ENCODE peak calls at places on chromosomes 16 and 17, in six cellular contexts. W is NCI-H2081 treated with DMSO at 0.1 percent for 48 hours; J is IMR-90; B is adipocyte; K is activated naive CD8-positive, alpha-beta T cell treated with anti-CD3 and anti-CD28 coated beads for 36 hours; G is WERI-Rb-1. R is an unnamed sample.

GRCh38 chr17:9221231-9222180 is 200.2 kb downstream of the NTN1 start:
- DNase-seq in K (no peak), W (no peak), J (no peak), B (no peak), G (no peak), R (no peak)

GRCh38 chr17:10088444-10088843 is 110.0 kb downstream of the GAS7 start:
- DNase-seq in G (peak; percentile 10), B (no peak), J (no peak), W (no peak), K (no peak), R (no peak)

GRCh38 chr16:88069397-88070168 is 118.3 kb downstream of the BANP start:
- DNase-seq in B (no peak), J (no peak), G (no peak), W (no peak), K (no peak), R (no peak)

GRCh38 chr17:2482218-2482617 is 29.5 kb downstream of the METTL16 start:
- DNase-seq in W (no peak), G (no peak), J (no peak), K (no peak), B (no peak), R (no peak)

GRCh38 chr16:68978303-68978954 is 127.0 kb upstream of the HAS3 start:
- DNase-seq in J (peak; percentile 28), K (no peak), W (no peak), G (no peak), B (peak; percentile 41), R (no peak)

GRCh38 chr16:78126662-78127061 is 27.2 kb downstream of the WWOX start:
- DNase-seq in J (no peak), K (no peak), G (no peak), W (no peak), B (no peak), R (no peak)

GRCh38 chr17:7048968-7049367 is 5.1 kb upstream of the SLC16A11 start:
- DNase-seq in B (no peak), W (no peak), K (no peak), J (no peak), G (no peak), R (no peak)

GRCh38 chr17:57939797-57940196 is 15.4 kb downstream of the CUEDC1 start:
- DNase-seq in K (no peak), G (no peak), B (no peak), W (peak; percentile 53), J (no peak), R (no peak)

GRCh38 chr17:79930786-79931516 is 91.7 kb upstream of the CBX4 start:
- DNase-seq in G (no peak), B (no peak), K (no peak), J (no peak), W (no peak), R (no peak)

GRCh38 chr17:81027038-81027437 is 7.9 kb upstream of the BAIAP2 start:
- DNase-seq in K (no peak), W (no peak), B (no peak), G (no peak), J (no peak), R (no peak)

GRCh38 chr17:65750678-65751077 is 189.2 kb upstream of the AXIN2 start:
- DNase-seq in G (no peak), B (peak; percentile 80), K (peak; percentile 41), W (peak; percentile 56), J (peak; percentile 89), R (no peak)

GRCh38 chr17:82120148-82120547 is 22.1 kb upstream of the FASN start:
- DNase-seq in K (no peak), J (peak; percentile 69), W (no peak), B (peak; percentile 28), G (no peak), R (no peak)

GRCh38 chr17:78716814-78717393 is 65.2 kb downstream of the CYTH1 start:
- DNase-seq in W (no peak), G (peak; percentile 74), J (peak; percentile 22), B (peak; percentile 46), K (no peak), R (peak; percentile 93)

GRCh38 chr16:70661918-70662641 is 15.7 kb downstream of the IL34 start:
- DNase-seq in B (no peak), W (no peak), J (no peak), K (no peak), G (no peak), R (no peak)

GRCh38 chr17:73485130-73485529 is 159.1 kb downstream of the SDK2 start:
- DNase-seq in G (no peak), K (no peak), W (no peak), B (no peak), J (no peak), R (no peak)

GRCh38 chr16:10667239-10667638 is 27.5 kb downstream of the TEKT5 start:
- DNase-seq in B (no peak), J (no peak), W (no peak), G (no peak), K (no peak), R (no peak)

GRCh38 chr17:72349508-72350472 is 229.0 kb downstream of the SOX9 start:
- DNase-seq in K (no peak), G (no peak), W (no peak), J (no peak), B (no peak), R (peak; percentile 12)

GRCh38 chr17:40857535-40857934 is 9.5 kb downstream of the KRT12 start:
- DNase-seq in B (peak; percentile 77), G (no peak), K (no peak), W (no peak), J (peak; percentile 32), R (no peak)

GRCh38 chr17:41494524-41494923 is 4.8 kb upstream of the KRT36 start:
- DNase-seq in J (peak; percentile 39), G (no peak), K (no peak), W (no peak), B (peak; percentile 34), R (no peak)

GRCh38 chr17:21283482-21284318 is 811 bp upstream of the MAP2K3 start:
- DNase-seq in W (no peak), B (no peak), J (peak; percentile 73), K (peak; percentile 61), G (no peak), R (no peak)

GRCh38 chr16:3810198-3810664 is 70.3 kb downstream of the CREBBP start:
- DNase-seq in J (no peak), G (no peak), B (no peak), K (no peak), W (no peak), R (no peak)

GRCh38 chr16:2976673-2977072 is 3.6 kb downstream of the PKMYT1 start:
- DNase-seq in W (no peak), G (no peak), B (no peak), J (no peak), K (no peak), R (no peak)

GRCh38 chr17:66625321-66625767 is 209.6 kb upstream of the CACNG5 start:
- DNase-seq in K (no peak), G (no peak), J (peak; percentile 49), B (peak; percentile 55), W (no peak), R (no peak)

R was measured in substantia nigra.